ENCODE peak calls at places on chromosomes 3 and 15, in four cellular contexts. U, C, R and T are unnamed samples.

GRCh38 chr15:68400066-68400456 is 31.9 kb downstream of the ITGA11 start:
- DNase-seq in R (no peak), C (no peak), U (no peak), T (no peak)

GRCh38 chr3:54599741-54600140 is 328.1 kb downstream of the LRTM1 start:
- DNase-seq in U (peak; percentile 66), C (no peak), R (no peak), T (no peak)

GRCh38 chr3:186307594-186307993 is 54.4 kb downstream of the DGKG start:
- DNase-seq in C (peak; percentile 18), U (no peak), R (no peak), T (no peak)

GRCh38 chr3:116561529-116561928 is 116.2 kb upstream of the LSAMP start:
- DNase-seq in R (no peak), U (no peak), C (no peak), T (no peak)

GRCh38 chr3:13122101-13123055 is 49.1 kb upstream of the IQSEC1 start:
- DNase-seq in U (no peak), C (no peak), R (no peak), T (no peak)

GRCh38 chr3:124832782-124833709 is 54.1 kb downstream of the ITGB5 start:
- DNase-seq in C (peak; percentile 82), U (no peak), R (no peak), T (no peak)

GRCh38 chr3:111156506-111156905 is 84.9 kb downstream of the NECTIN3 start:
- DNase-seq in R (no peak), C (no peak), U (no peak), T (no peak)

GRCh38 chr15:38414351-38414750 is 39.6 kb upstream of the FAM98B start:
- DNase-seq in C (peak; percentile 46), U (peak; percentile 52), R (peak; percentile 21), T (peak; percentile 52)

GRCh38 chr3:122676759-122677158 is 3.9 kb upstream of the PARP14 start:
- DNase-seq in C (no peak), U (no peak), R (no peak), T (no peak)

GRCh38 chr3:84209473-84209872 is 749.3 kb upstream of the CADM2 start:
- DNase-seq in U (no peak), C (no peak), R (no peak), T (no peak)

GRCh38 chr3:121175083-121175482 is 267.1 kb downstream of the STXBP5L start:
- DNase-seq in R (no peak), C (no peak), U (no peak), T (no peak)

GRCh38 chr3:113631573-113631972 is 64.9 kb downstream of the USF3 start:
- DNase-seq in R (no peak), U (no peak), C (no peak), T (no peak)

DNA sequence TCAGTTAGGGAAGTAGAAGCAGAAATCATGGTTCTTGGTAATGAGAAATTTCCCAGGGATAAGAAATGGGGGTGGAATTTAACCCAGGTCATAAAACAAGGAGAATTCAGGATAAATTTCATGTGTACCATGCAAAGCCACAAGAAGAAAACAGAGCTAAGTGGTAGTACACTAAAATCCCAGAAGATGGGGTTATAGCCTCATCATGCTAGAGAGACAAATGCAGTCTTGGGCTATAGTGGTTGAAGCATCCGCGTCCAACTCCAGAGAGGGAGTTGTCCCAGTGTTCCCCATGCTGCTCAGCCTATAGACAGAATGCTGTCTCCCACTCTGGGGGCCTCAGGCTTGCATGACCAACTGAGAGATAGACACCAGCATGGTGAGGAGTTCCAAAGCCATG is 36.2 kb upstream of the CLRN1 start:
- DNase-seq in U (no peak), R (no peak), C (peak; percentile 21), T (no peak)
- TF ChIP-seq CTCF in U (no peak), R (no peak), C (peak; percentile 70), T (peak; percentile 44)

GRCh38 chr15:66696770-66697169 is 5.3 kb upstream of the SMAD6 start:
- DNase-seq in C (no peak), R (no peak), U (no peak), T (no peak)

GRCh38 chr15:66691727-66692126 is 10.3 kb upstream of the SMAD6 start:
- DNase-seq in R (no peak), U (no peak), C (no peak), T (no peak)

GRCh38 chr15:66692808-66693596 is 9.0 kb upstream of the SMAD6 start:
- DNase-seq in R (no peak), C (no peak), U (no peak), T (no peak)

GRCh38 chr15:66692391-66692790 is 9.6 kb upstream of the SMAD6 start:
- DNase-seq in R (no peak), C (no peak), U (peak; percentile 28), T (no peak)
- H3K27ac ChIP-seq in R (no peak overlapping the region), C (no peak overlapping the region), U (peak overlapping the region; percentile 66), T (no peak overlapping the region)

GRCh38 chr3:14216257-14217048 is 37.8 kb downstream of the LSM3 start:
- DNase-seq in U (peak; percentile 37), C (no peak), R (no peak), T (peak; percentile 75)
- TF ChIP-seq CTCF in U (peak; percentile 62), C (peak; percentile 20), R (peak; percentile 37), T (no peak)

DNA sequence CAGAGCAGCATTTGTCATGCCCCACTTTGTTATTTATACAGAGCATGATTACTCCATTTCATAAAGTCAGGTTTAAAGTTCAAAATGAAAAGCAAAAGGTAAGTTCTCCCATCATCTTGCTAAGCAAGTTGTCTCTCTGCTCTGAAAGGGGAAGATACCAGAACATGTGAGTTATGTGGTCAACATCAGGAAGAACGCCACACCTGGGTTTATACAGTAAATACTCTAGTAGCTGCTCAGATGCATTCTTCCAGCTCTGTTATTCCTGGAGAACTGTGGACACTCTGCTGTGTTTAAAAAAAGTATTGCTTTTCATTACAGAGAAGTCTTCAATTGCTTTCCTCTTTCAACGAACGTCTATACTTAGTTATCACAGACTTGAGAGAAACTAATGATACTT is 145.7 kb downstream of the PLCL2 start:
- DNase-seq in R (no peak), U (no peak), C (no peak), T (no peak)
- H3K27ac ChIP-seq in R (no peak overlapping the region), U (no peak overlapping the region), C (no peak overlapping the region), T (no peak overlapping the region)

DNA sequence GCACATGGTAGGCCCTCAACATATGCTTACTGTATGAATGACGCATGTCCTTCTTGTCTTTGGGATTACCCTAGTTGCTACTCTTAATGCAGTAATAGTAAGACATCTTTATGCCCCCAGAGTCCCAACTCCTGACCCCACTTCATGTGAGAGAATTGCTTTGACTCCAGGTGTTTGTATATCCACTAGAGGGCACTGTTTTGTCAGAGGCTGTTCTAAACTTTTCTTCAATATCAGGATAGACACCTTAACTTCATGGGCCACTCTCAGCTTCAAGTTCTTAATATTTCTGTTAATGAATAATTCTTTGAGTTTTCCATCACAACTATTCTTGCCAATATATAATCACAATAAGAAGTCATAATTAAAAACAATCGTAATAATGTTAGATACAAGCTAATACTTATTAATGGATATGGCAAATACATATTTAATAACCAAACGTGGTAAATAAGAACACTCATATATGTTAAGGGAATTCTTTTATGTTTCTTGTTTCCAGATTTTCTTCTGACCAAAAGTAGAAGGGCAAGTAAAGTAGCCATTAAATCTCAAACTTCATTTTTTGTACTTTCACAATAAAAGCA is 337.2 kb upstream of the DNAJC19 start:
- DNase-seq in R (no peak), U (no peak), C (no peak), T (no peak)
- TF ChIP-seq CTCF in R (peak; percentile 51), U (peak; percentile 68), C (peak; percentile 69), T (peak; percentile 22)

GRCh38 chr15:28191832-28192231 is 92.7 kb upstream of the OCA2 start:
- DNase-seq in R (peak; percentile 27), C (peak; percentile 36), U (peak; percentile 58), T (peak; percentile 66)
- H3K27ac ChIP-seq in R (no peak overlapping the region), C (no peak overlapping the region), U (no peak overlapping the region), T (no peak overlapping the region)

GRCh38 chr3:155938409-155938808 is 68.0 kb downstream of the GMPS start:
- DNase-seq in R (no peak), U (no peak), C (peak; percentile 21), T (no peak)

GRCh38 chr3:155934215-155934614 is 63.8 kb downstream of the GMPS start:
- DNase-seq in U (no peak), R (no peak), C (no peak), T (no peak)
- TF ChIP-seq CTCF in U (peak; percentile 18), R (no peak), C (no peak), T (no peak)

GRCh38 chr3:44125241-44125640 is 116.4 kb upstream of the TOPAZ1 start:
- DNase-seq in U (no peak), R (no peak), C (no peak), T (no peak)
- H3K27ac ChIP-seq in U (no peak overlapping the region), R (no peak overlapping the region), C (no peak overlapping the region), T (no peak overlapping the region)

GRCh38 chr3:87900061-87900460 is 158.7 kb downstream of the CGGBP1 start:
- DNase-seq in R (no peak), C (no peak), U (no peak), T (no peak)
- TF ChIP-seq CTCF in R (peak; percentile 17), C (no peak), U (peak; percentile 19), T (no peak)